ENCODE peak calls at places on chromosomes 4 and X, in eight cellular contexts. One of them, this sample, is unnamed.
A peak's percentile ranks its signal among the peaks of the same experiment; 100 is the strongest.

GRCh38 chr4:119627267-119628190 is 1.1 kb downstream of the PDE5A start:
- DNase-seq in Ammon's horn: peak; percentile 21
- DNase-seq in activated effector memory CD4-positive, alpha-beta T cell treated with Interleukin-2 at 50 U/mL for 16 hours: peak; percentile 45
- DNase-seq in adipocyte: peak; percentile 91
- DNase-seq in neural crest cell: peak; percentile 51
- DNase-seq in germinal center: peak; percentile 77
- DNase-seq in HEK293T: peak; percentile 82
- DNase-seq in amniotic stem cell: peak; percentile 41
- DNase-seq in this sample: no peak

GRCh38 chr4:673349-674091 is 556 bp downstream of the ATP5ME start:
- DNase-seq in neural crest cell: no peak
- DNase-seq in adipocyte: peak; percentile 67
- DNase-seq in activated effector memory CD4-positive, alpha-beta T cell treated with Interleukin-2 at 50 U/mL for 16 hours: no peak
- DNase-seq in amniotic stem cell: no peak
- DNase-seq in Ammon's horn: no peak
- DNase-seq in germinal center: no peak
- DNase-seq in HEK293T: peak; percentile 51
- DNase-seq in this sample: no peak

GRCh38 chrX:43386872-43387271 is 269.2 kb upstream of the MAOA start:
- DNase-seq in HEK293T: no peak
- DNase-seq in activated effector memory CD4-positive, alpha-beta T cell treated with Interleukin-2 at 50 U/mL for 16 hours: no peak
- DNase-seq in germinal center: no peak
- DNase-seq in neural crest cell: no peak
- DNase-seq in adipocyte: no peak
- DNase-seq in amniotic stem cell: no peak
- DNase-seq in Ammon's horn: no peak
- DNase-seq in this sample: no peak

GRCh38 chr4:28565434-28565833 is 1704.8 kb downstream of the STIM2 start:
- DNase-seq in activated effector memory CD4-positive, alpha-beta T cell treated with Interleukin-2 at 50 U/mL for 16 hours: no peak
- DNase-seq in Ammon's horn: no peak
- DNase-seq in neural crest cell: no peak
- DNase-seq in amniotic stem cell: no peak
- DNase-seq in germinal center: no peak
- DNase-seq in adipocyte: peak; percentile 26
- DNase-seq in HEK293T: no peak
- DNase-seq in this sample: no peak

GRCh38 chrX:17375631-17376380 is 806 bp downstream of the NHS start:
- DNase-seq in Ammon's horn: peak; percentile 4
- DNase-seq in HEK293T: peak; percentile 25
- DNase-seq in activated effector memory CD4-positive, alpha-beta T cell treated with Interleukin-2 at 50 U/mL for 16 hours: no peak
- DNase-seq in adipocyte: peak; percentile 48
- DNase-seq in amniotic stem cell: peak; percentile 5
- DNase-seq in neural crest cell: peak; percentile 44
- DNase-seq in germinal center: no peak
- DNase-seq in this sample: no peak

GRCh38 chr4:159443975-159444374 is 341.1 kb downstream of the RAPGEF2 start:
- DNase-seq in Ammon's horn: no peak
- DNase-seq in HEK293T: no peak
- DNase-seq in adipocyte: no peak
- DNase-seq in germinal center: no peak
- DNase-seq in activated effector memory CD4-positive, alpha-beta T cell treated with Interleukin-2 at 50 U/mL for 16 hours: no peak
- DNase-seq in neural crest cell: no peak
- DNase-seq in amniotic stem cell: no peak
- DNase-seq in this sample: no peak

GRCh38 chr4:169723207-169723606 is 34.5 kb downstream of the HPF1 start:
- DNase-seq in neural crest cell: no peak
- DNase-seq in amniotic stem cell: no peak
- DNase-seq in adipocyte: peak; percentile 8
- DNase-seq in HEK293T: peak; percentile 9
- DNase-seq in activated effector memory CD4-positive, alpha-beta T cell treated with Interleukin-2 at 50 U/mL for 16 hours: no peak
- DNase-seq in Ammon's horn: no peak
- DNase-seq in germinal center: no peak
- DNase-seq in this sample: no peak

GRCh38 chrX:19674041-19674769 is 158.9 kb upstream of the MAP3K15 start:
- DNase-seq in germinal center: no peak
- DNase-seq in adipocyte: no peak
- DNase-seq in Ammon's horn: no peak
- DNase-seq in activated effector memory CD4-positive, alpha-beta T cell treated with Interleukin-2 at 50 U/mL for 16 hours: no peak
- DNase-seq in HEK293T: no peak
- DNase-seq in amniotic stem cell: no peak
- DNase-seq in neural crest cell: no peak
- DNase-seq in this sample: no peak

GRCh38 chr4:134201216-134202098 is at the start of gene PABPC4L:
- DNase-seq in Ammon's horn: peak; percentile 3
- DNase-seq in neural crest cell: peak; percentile 40
- DNase-seq in germinal center: no peak
- DNase-seq in amniotic stem cell: peak; percentile 49
- DNase-seq in activated effector memory CD4-positive, alpha-beta T cell treated with Interleukin-2 at 50 U/mL for 16 hours: no peak
- DNase-seq in adipocyte: peak; percentile 80
- DNase-seq in HEK293T: peak; percentile 72
- DNase-seq in this sample: no peak

GRCh38 chr4:8303081-8303480 is 33.5 kb downstream of the HTRA3 start:
- DNase-seq in germinal center: no peak
- DNase-seq in neural crest cell: no peak
- DNase-seq in Ammon's horn: no peak
- DNase-seq in activated effector memory CD4-positive, alpha-beta T cell treated with Interleukin-2 at 50 U/mL for 16 hours: no peak
- DNase-seq in adipocyte: no peak
- DNase-seq in amniotic stem cell: no peak
- DNase-seq in HEK293T: no peak
- DNase-seq in this sample: no peak

GRCh38 chr4:166277851-166278250 is 404.8 kb downstream of the TLL1 start:
- DNase-seq in adipocyte: peak; percentile 5
- DNase-seq in Ammon's horn: no peak
- DNase-seq in neural crest cell: no peak
- DNase-seq in activated effector memory CD4-positive, alpha-beta T cell treated with Interleukin-2 at 50 U/mL for 16 hours: no peak
- DNase-seq in HEK293T: no peak
- DNase-seq in amniotic stem cell: no peak
- DNase-seq in germinal center: no peak
- DNase-seq in this sample: no peak

GRCh38 chr4:94532016-94532789 is 80.5 kb downstream of the PDLIM5 start:
- DNase-seq in Ammon's horn: no peak
- DNase-seq in germinal center: no peak
- DNase-seq in activated effector memory CD4-positive, alpha-beta T cell treated with Interleukin-2 at 50 U/mL for 16 hours: no peak
- DNase-seq in amniotic stem cell: peak; percentile 23
- DNase-seq in HEK293T: no peak
- DNase-seq in neural crest cell: no peak
- DNase-seq in adipocyte: peak; percentile 31
- DNase-seq in this sample: no peak

GRCh38 chr4:87103691-87104187 is 116.7 kb downstream of the KLHL8 start:
- DNase-seq in germinal center: no peak
- DNase-seq in Ammon's horn: no peak
- DNase-seq in HEK293T: no peak
- DNase-seq in adipocyte: peak; percentile 83
- DNase-seq in amniotic stem cell: peak; percentile 24
- DNase-seq in activated effector memory CD4-positive, alpha-beta T cell treated with Interleukin-2 at 50 U/mL for 16 hours: no peak
- DNase-seq in neural crest cell: no peak
- DNase-seq in this sample: no peak

GRCh38 chr4:150126880-150127236 is 48.6 kb downstream of the DCLK2 start:
- DNase-seq in activated effector memory CD4-positive, alpha-beta T cell treated with Interleukin-2 at 50 U/mL for 16 hours: no peak
- DNase-seq in neural crest cell: no peak
- DNase-seq in germinal center: no peak
- DNase-seq in amniotic stem cell: no peak
- DNase-seq in HEK293T: no peak
- DNase-seq in adipocyte: peak; percentile 60
- DNase-seq in Ammon's horn: no peak
- DNase-seq in this sample: peak; percentile 9

GRCh38 chr4:84279678-84280077 is 219.4 kb downstream of the NKX6-1 start:
- DNase-seq in activated effector memory CD4-positive, alpha-beta T cell treated with Interleukin-2 at 50 U/mL for 16 hours: no peak
- DNase-seq in Ammon's horn: no peak
- DNase-seq in amniotic stem cell: no peak
- DNase-seq in neural crest cell: no peak
- DNase-seq in adipocyte: peak; percentile 29
- DNase-seq in germinal center: no peak
- DNase-seq in HEK293T: no peak
- DNase-seq in this sample: no peak

GRCh38 chr4:140296871-140297570 is 76.4 kb upstream of the SCOC start:
- DNase-seq in Ammon's horn: peak; percentile 36
- DNase-seq in adipocyte: peak; percentile 12
- DNase-seq in activated effector memory CD4-positive, alpha-beta T cell treated with Interleukin-2 at 50 U/mL for 16 hours: no peak
- DNase-seq in neural crest cell: no peak
- DNase-seq in germinal center: no peak
- DNase-seq in amniotic stem cell: no peak
- DNase-seq in HEK293T: peak; percentile 35
- DNase-seq in this sample: no peak

GRCh38 chr4:3816256-3816825 is 50.2 kb downstream of the ADRA2C start:
- DNase-seq in Ammon's horn: no peak
- DNase-seq in adipocyte: no peak
- DNase-seq in amniotic stem cell: no peak
- DNase-seq in neural crest cell: no peak
- DNase-seq in activated effector memory CD4-positive, alpha-beta T cell treated with Interleukin-2 at 50 U/mL for 16 hours: no peak
- DNase-seq in germinal center: no peak
- DNase-seq in HEK293T: no peak
- DNase-seq in this sample: no peak

GRCh38 chr4:140851032-140851636 is 94.9 kb upstream of the TBC1D9 start:
- DNase-seq in adipocyte: peak; percentile 88
- DNase-seq in Ammon's horn: peak; percentile 77
- DNase-seq in neural crest cell: peak; percentile 56
- DNase-seq in HEK293T: peak; percentile 66
- DNase-seq in amniotic stem cell: peak; percentile 38
- DNase-seq in germinal center: peak; percentile 66
- DNase-seq in activated effector memory CD4-positive, alpha-beta T cell treated with Interleukin-2 at 50 U/mL for 16 hours: no peak
- DNase-seq in this sample: peak; percentile 33

GRCh38 chrX:39063037-39063436 is 261.8 kb downstream of the MID1IP1 start:
- DNase-seq in Ammon's horn: no peak
- DNase-seq in adipocyte: no peak
- DNase-seq in amniotic stem cell: no peak
- DNase-seq in neural crest cell: no peak
- DNase-seq in activated effector memory CD4-positive, alpha-beta T cell treated with Interleukin-2 at 50 U/mL for 16 hours: no peak
- DNase-seq in HEK293T: no peak
- DNase-seq in germinal center: no peak
- DNase-seq in this sample: no peak

GRCh38 chr4:25563071-25563564 is 92.5 kb upstream of the SLC34A2 start:
- DNase-seq in HEK293T: no peak
- DNase-seq in germinal center: no peak
- DNase-seq in amniotic stem cell: no peak
- DNase-seq in neural crest cell: no peak
- DNase-seq in adipocyte: no peak
- DNase-seq in Ammon's horn: no peak
- DNase-seq in activated effector memory CD4-positive, alpha-beta T cell treated with Interleukin-2 at 50 U/mL for 16 hours: no peak
- DNase-seq in this sample: no peak

GRCh38 chr4:104064650-104065577 is 345.1 kb upstream of the TACR3 start:
- DNase-seq in germinal center: no peak
- DNase-seq in neural crest cell: peak; percentile 55
- DNase-seq in adipocyte: peak; percentile 29
- DNase-seq in activated effector memory CD4-positive, alpha-beta T cell treated with Interleukin-2 at 50 U/mL for 16 hours: no peak
- DNase-seq in HEK293T: peak; percentile 58
- DNase-seq in Ammon's horn: peak; percentile 90
- DNase-seq in amniotic stem cell: no peak
- DNase-seq in this sample: peak; percentile 23

GRCh38 chr4:150581611-150582010 is 340 bp upstream of the MAB21L2 start:
- DNase-seq in amniotic stem cell: peak; percentile 92
- DNase-seq in germinal center: no peak
- DNase-seq in adipocyte: peak; percentile 98
- DNase-seq in neural crest cell: peak; percentile 50
- DNase-seq in Ammon's horn: peak; percentile 12
- DNase-seq in HEK293T: no peak
- DNase-seq in activated effector memory CD4-positive, alpha-beta T cell treated with Interleukin-2 at 50 U/mL for 16 hours: no peak
- DNase-seq in this sample: no peak

GRCh38 chr4:48071171-48071570 is 54.6 kb downstream of the NIPAL1 start:
- DNase-seq in germinal center: no peak
- DNase-seq in activated effector memory CD4-positive, alpha-beta T cell treated with Interleukin-2 at 50 U/mL for 16 hours: no peak
- DNase-seq in HEK293T: no peak
- DNase-seq in amniotic stem cell: no peak
- DNase-seq in adipocyte: no peak
- DNase-seq in neural crest cell: no peak
- DNase-seq in Ammon's horn: no peak
- DNase-seq in this sample: no peak

GRCh38 chr4:102047616-102048015 is 257.1 kb downstream of the BANK1 start:
- DNase-seq in neural crest cell: no peak
- DNase-seq in HEK293T: no peak
- DNase-seq in amniotic stem cell: no peak
- DNase-seq in germinal center: no peak
- DNase-seq in adipocyte: no peak
- DNase-seq in Ammon's horn: no peak
- DNase-seq in activated effector memory CD4-positive, alpha-beta T cell treated with Interleukin-2 at 50 U/mL for 16 hours: no peak
- DNase-seq in this sample: no peak

GRCh38 chrX:16671005-16671404 is 21.0 kb downstream of the S100G start:
- DNase-seq in neural crest cell: no peak
- DNase-seq in activated effector memory CD4-positive, alpha-beta T cell treated with Interleukin-2 at 50 U/mL for 16 hours: no peak
- DNase-seq in HEK293T: peak; percentile 42
- DNase-seq in germinal center: no peak
- DNase-seq in Ammon's horn: peak; percentile 75
- DNase-seq in amniotic stem cell: peak; percentile 41
- DNase-seq in adipocyte: peak; percentile 79
- DNase-seq in this sample: no peak

GRCh38 chr4:113646456-113646809 is 115.1 kb downstream of the CAMK2D start:
- DNase-seq in HEK293T: no peak
- DNase-seq in amniotic stem cell: no peak
- DNase-seq in germinal center: no peak
- DNase-seq in adipocyte: no peak
- DNase-seq in neural crest cell: no peak
- DNase-seq in Ammon's horn: no peak
- DNase-seq in activated effector memory CD4-positive, alpha-beta T cell treated with Interleukin-2 at 50 U/mL for 16 hours: no peak
- DNase-seq in this sample: no peak

GRCh38 chr4:80173387-80173786 is 23.9 kb upstream of the PRDM8 start:
- DNase-seq in germinal center: no peak
- DNase-seq in amniotic stem cell: no peak
- DNase-seq in adipocyte: peak; percentile 38
- DNase-seq in neural crest cell: no peak
- DNase-seq in Ammon's horn: no peak
- DNase-seq in activated effector memory CD4-positive, alpha-beta T cell treated with Interleukin-2 at 50 U/mL for 16 hours: no peak
- DNase-seq in HEK293T: no peak
- DNase-seq in this sample: no peak

GRCh38 chrX:114712466-114712865 is 128.6 kb downstream of the HTR2C start:
- DNase-seq in germinal center: no peak
- DNase-seq in neural crest cell: no peak
- DNase-seq in activated effector memory CD4-positive, alpha-beta T cell treated with Interleukin-2 at 50 U/mL for 16 hours: no peak
- DNase-seq in Ammon's horn: no peak
- DNase-seq in amniotic stem cell: no peak
- DNase-seq in adipocyte: no peak
- DNase-seq in HEK293T: no peak
- DNase-seq in this sample: no peak

GRCh38 chr4:152667781-152668180 is 12.0 kb downstream of the TMEM154 start:
- DNase-seq in Ammon's horn: no peak
- DNase-seq in HEK293T: no peak
- DNase-seq in activated effector memory CD4-positive, alpha-beta T cell treated with Interleukin-2 at 50 U/mL for 16 hours: no peak
- DNase-seq in neural crest cell: no peak
- DNase-seq in germinal center: no peak
- DNase-seq in adipocyte: no peak
- DNase-seq in amniotic stem cell: no peak
- DNase-seq in this sample: no peak

GRCh38 chr4:71609159-71609558 is 174.7 kb downstream of the GC start:
- DNase-seq in adipocyte: peak; percentile 51
- DNase-seq in HEK293T: no peak
- DNase-seq in germinal center: no peak
- DNase-seq in activated effector memory CD4-positive, alpha-beta T cell treated with Interleukin-2 at 50 U/mL for 16 hours: no peak
- DNase-seq in neural crest cell: no peak
- DNase-seq in Ammon's horn: no peak
- DNase-seq in amniotic stem cell: no peak
- DNase-seq in this sample: no peak

GRCh38 chrX:32530802-32531403 is 680.4 kb downstream of the DMD start:
- DNase-seq in adipocyte: peak; percentile 71
- DNase-seq in amniotic stem cell: peak; percentile 21
- DNase-seq in activated effector memory CD4-positive, alpha-beta T cell treated with Interleukin-2 at 50 U/mL for 16 hours: no peak
- DNase-seq in HEK293T: peak; percentile 13
- DNase-seq in neural crest cell: peak; percentile 36
- DNase-seq in germinal center: no peak
- DNase-seq in Ammon's horn: peak; percentile 65
- DNase-seq in this sample: no peak

This sample was measured in GM12878.